ENCODE peak calls at places on chromosomes 7 and 10, in six cellular contexts. J is breast epithelium, T is uterus, X is heart right ventricle, Q is psoas muscle, F is body of pancreas. I is an unnamed sample. For H3K4me1, the result is how much of the 10 kb centered on the place peaks cover.

GRCh38 chr10:88152720-88153119 is 289.3 kb downstream of the PTEN start:
- DNase-seq in Q (peak), T (no peak), J (peak), F (no peak), X (no peak), I (peak)

GRCh38 chr7:12154119-12154518 is 57.0 kb upstream of the TMEM106B start:
- DNase-seq in Q (no peak), X (no peak), T (no peak), F (no peak), J (no peak), I (no peak)

GRCh38 chr10:43228783-43229207 is 38.1 kb downstream of the RASGEF1A start:
- DNase-seq in Q (peak), T (no peak), J (peak), F (peak), X (no peak), I (no peak)

GRCh38 chr7:41047789-41048191 is 655.1 kb downstream of the INHBA start:
- DNase-seq in F (no peak), T (no peak), X (peak), Q (peak), J (no peak), I (peak)

GRCh38 chr10:112361951-112362770 is 11.8 kb upstream of the ACSL5 start:
- DNase-seq in T (peak), F (peak), Q (peak), J (no peak), X (peak), I (no peak)

GRCh38 chr7:4182605-4183300 is 499.3 kb upstream of the FOXK1 start:
- DNase-seq in J (no peak), F (no peak), T (no peak), X (no peak), Q (no peak), I (no peak)

GRCh38 chr7:26958834-26959233 is 94.4 kb upstream of the SKAP2 start:
- DNase-seq in T (no peak), X (no peak), J (no peak), F (no peak), Q (no peak), I (peak)

GRCh38 chr10:12590682-12591642 is 241.6 kb downstream of the CAMK1D start:
- DNase-seq in J (no peak), Q (no peak), T (no peak), X (no peak), F (no peak), I (no peak)

GRCh38 chr7:7948233-7948632 is 20.4 kb upstream of the GLCCI1 start:
- DNase-seq in F (no peak), X (no peak), T (no peak), J (no peak), Q (no peak), I (no peak)

GRCh38 chr7:75611557-75612178 is 119.5 kb downstream of the SPDYE5 start:
- DNase-seq in J (peak), Q (peak), F (peak), X (peak), T (peak), I (no peak)

GRCh38 chr10:3780056-3780765 is 4.8 kb downstream of the KLF6 start:
- DNase-seq in X (no peak), T (no peak), F (peak), Q (peak), J (no peak), I (peak)

GRCh38 chr7:11748884-11749283 is 83.1 kb downstream of the THSD7A start:
- DNase-seq in F (no peak), X (no peak), T (no peak), Q (no peak), J (no peak), I (no peak)

GRCh38 chr10:110498982-110499795 is 1.5 kb downstream of the DUSP5 start:
- DNase-seq in T (no peak), X (no peak), F (peak), Q (no peak), J (no peak), I (peak)

GRCh38 chr7:2947381-2947780 is 96.3 kb downstream of the CARD11 start:
- DNase-seq in Q (no peak), J (no peak), T (no peak), X (no peak), F (no peak), I (no peak)

GRCh38 chr10:27390681-27391080 is 113.4 kb upstream of the RAB18 start:
- DNase-seq in F (no peak), Q (no peak), T (no peak), X (no peak), J (no peak), I (no peak)

GRCh38 chr7:33351709-33352108 is 222.3 kb downstream of the BBS9 start:
- DNase-seq in T (no peak), Q (no peak), F (no peak), X (no peak), J (no peak), I (no peak)

GRCh38 chr10:128994598-128995143 is 472.4 kb upstream of the MGMT start:
- DNase-seq in Q (no peak), F (no peak), X (no peak), J (no peak), T (no peak), I (no peak)

GRCh38 chr10:128993911-128994538 is 473.0 kb upstream of the MGMT start:
- DNase-seq in F (no peak), Q (no peak), T (no peak), X (no peak), J (no peak), I (no peak)

GRCh38 chr10:128990986-128991385 is 476.1 kb upstream of the MGMT start:
- DNase-seq in X (no peak), J (no peak), T (no peak), F (no peak), Q (no peak), I (no peak)

GRCh38 chr10:128993443-128993842 is 473.6 kb upstream of the MGMT start:
- DNase-seq in F (no peak), Q (no peak), T (no peak), J (no peak), X (no peak), I (no peak)

DNA sequence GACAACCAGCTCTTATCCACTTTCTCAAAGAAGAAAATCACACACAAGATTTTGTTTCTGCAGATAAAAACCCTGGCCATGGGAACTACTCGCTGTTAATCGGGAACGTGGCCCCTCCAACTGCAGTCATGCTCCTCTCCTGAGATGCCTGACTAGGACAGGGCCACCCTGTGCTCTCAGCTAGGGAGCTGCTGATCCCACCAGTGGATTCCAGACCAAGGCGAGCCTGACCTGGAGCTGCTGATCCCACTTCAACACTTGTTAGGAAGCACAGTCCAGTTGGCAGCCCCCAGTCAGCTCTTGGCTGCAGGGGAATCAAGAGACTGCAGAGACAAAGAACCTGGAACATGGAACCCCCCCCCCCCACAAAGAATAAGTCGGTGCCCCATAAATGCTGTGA is 474.3 kb upstream of the MGMT start:
- DNase-seq in J (no peak), F (no peak), Q (no peak), X (no peak), T (no peak), I (no peak)
- H3K4me3 ChIP-seq in J (no peak), F (no peak), Q (no peak), X (no peak), T (no peak), I (no peak)

GRCh38 chr10:79243211-79244067 is 103.8 kb upstream of the PPIF start:
- DNase-seq in J (no peak), T (no peak), F (no peak), X (peak), Q (no peak), I (no peak)

GRCh38 chr10:79246209-79246581 is 101.1 kb upstream of the PPIF start:
- DNase-seq in Q (peak), F (peak), X (peak), J (peak), T (peak), I (no peak)

GRCh38 chr10:79244068-79244442 is 103.2 kb upstream of the PPIF start:
- DNase-seq in T (no peak), X (no peak), Q (no peak), J (no peak), F (no peak), I (no peak)

GRCh38 chr10:79245539-79246208 is 101.6 kb upstream of the PPIF start:
- DNase-seq in X (peak), Q (no peak), J (no peak), F (no peak), T (no peak), I (no peak)

DNA sequence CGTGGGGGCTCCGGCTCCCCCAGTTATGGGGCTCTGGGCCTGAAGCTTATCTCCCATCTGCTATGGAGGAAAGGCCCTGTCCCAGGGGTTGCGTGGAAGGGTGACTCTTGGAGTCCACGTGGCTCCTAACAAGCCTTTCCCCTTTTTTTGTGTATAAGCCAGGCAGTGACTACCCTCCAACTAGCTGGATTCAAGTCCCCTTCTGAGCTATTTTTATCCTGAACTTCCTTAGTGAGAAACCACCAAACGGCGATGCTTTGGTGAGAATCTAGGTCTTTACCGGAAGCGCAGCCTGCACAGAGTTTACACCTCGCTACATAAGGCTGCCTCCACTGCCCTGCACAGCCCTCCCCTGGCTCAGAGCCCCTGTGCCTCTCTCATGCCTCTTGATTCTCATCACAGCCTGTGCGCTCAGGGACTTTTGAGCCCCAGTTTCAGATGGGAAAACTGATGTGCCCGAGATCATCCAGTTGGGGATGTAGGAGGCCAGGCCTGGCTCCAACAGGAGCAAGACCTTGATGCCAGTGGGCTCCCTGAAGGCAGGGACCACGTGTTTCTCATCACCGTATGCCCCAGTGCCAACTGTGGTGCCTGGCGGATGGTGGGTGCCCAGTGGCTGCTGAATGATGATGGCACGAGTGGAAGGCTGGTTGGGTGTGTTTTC is 102.3 kb upstream of the PPIF start:
- DNase-seq in Q (no peak), X (peak), F (no peak), T (no peak), J (no peak), I (no peak)
- H3K27ac ChIP-seq in Q (peak), X (peak), F (peak), T (peak), J (peak), I (no peak)

DNA sequence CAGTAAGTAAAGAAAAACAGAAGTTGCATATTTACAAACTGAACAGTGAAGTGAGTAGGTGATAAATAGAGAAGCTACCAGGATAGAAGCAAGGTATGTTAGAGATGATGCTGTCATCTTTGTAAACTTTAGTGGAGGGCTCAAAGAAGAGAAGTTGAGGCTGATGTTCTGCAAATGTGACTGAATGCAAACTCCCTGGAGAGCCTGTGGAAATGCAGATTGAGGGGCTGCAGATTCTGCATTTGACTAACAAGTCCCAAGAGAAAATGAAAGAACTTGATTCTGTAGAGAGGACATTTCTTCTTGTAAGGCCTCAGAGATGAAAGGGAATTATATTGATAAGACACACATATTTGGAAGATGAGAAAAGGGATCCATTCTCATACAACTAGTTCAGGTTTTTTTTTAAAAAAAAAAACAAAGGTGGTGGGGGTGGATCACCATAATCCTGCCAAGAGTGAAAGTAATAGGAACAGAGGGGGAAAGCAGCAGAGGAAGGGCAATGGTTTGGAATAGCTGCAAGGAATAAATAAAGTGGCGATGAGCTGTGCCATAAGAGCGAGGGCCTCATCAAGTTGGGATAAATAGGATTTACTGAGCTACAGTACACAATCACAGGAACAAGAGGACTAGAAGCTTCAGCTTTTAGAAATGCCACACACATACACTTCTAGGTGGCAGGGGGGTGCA is 778.4 kb downstream of the NRG3 start:
- DNase-seq in J (no peak), T (no peak), F (no peak), X (no peak), Q (no peak), I (no peak)
- H3K4me1 ChIP-seq in J (under half), T (under half), F (under half), X (under half), Q (under half), I (under half)

DNA sequence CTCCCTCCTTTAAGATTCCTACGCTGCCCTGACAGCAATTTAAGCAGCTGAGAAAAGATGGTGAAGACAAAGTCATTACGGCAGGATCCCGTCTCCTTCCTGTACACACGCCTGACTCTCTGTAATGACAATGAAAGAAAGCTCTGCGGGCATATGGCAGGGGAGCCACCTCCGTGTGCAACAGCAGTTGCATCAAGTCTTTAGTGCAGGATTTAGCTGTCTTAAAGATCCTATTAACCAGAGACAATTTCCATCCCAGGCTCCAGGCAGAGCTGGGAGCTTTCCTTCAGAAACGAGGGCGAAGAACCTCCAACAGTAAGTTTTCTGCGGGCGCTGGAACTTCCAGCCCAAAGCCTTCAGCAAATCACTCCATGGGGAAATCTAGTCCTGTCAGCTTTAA is 75.1 kb downstream of the CTBP2 start:
- DNase-seq in Q (no peak), J (no peak), F (no peak), T (no peak), X (no peak), I (no peak)
- H3K4me3 ChIP-seq in Q (no peak), J (no peak), F (no peak), T (no peak), X (peak), I (no peak)